ENCODE peak calls at places on chromosomes 5 and 9, in eight cellular contexts. One of them, this sample, is unnamed.

GRCh38 chr5:157956271-157956885 is 97.4 kb upstream of the CLINT1 start:
- DNase-seq in mucosa of descending colon: no peak
- DNase-seq in fibroblast of lung: no peak
- DNase-seq in esophagus squamous epithelium: no peak
- DNase-seq in stomach: no peak
- DNase-seq in fibroblast of the aortic adventitia: no peak
- DNase-seq in K562: no peak
- DNase-seq in heart right ventricle: no peak
- DNase-seq in this sample: peak

GRCh38 chr5:132819468-132819867 is 6.4 kb downstream of the SOWAHA start:
- DNase-seq in heart right ventricle: no peak
- DNase-seq in K562: no peak
- DNase-seq in esophagus squamous epithelium: no peak
- DNase-seq in fibroblast of lung: no peak
- DNase-seq in mucosa of descending colon: peak
- DNase-seq in stomach: peak
- DNase-seq in fibroblast of the aortic adventitia: no peak
- DNase-seq in this sample: no peak

GRCh38 chr5:5078009-5078897 is 61.9 kb upstream of the ADAMTS16 start:
- DNase-seq in heart right ventricle: no peak
- DNase-seq in fibroblast of the aortic adventitia: no peak
- DNase-seq in mucosa of descending colon: no peak
- DNase-seq in fibroblast of lung: no peak
- DNase-seq in esophagus squamous epithelium: no peak
- DNase-seq in stomach: no peak
- DNase-seq in K562: no peak
- DNase-seq in this sample: no peak

GRCh38 chr5:175363300-175363699 is 80.7 kb downstream of the DRD1 start:
- DNase-seq in fibroblast of the aortic adventitia: no peak
- DNase-seq in fibroblast of lung: no peak
- DNase-seq in stomach: no peak
- DNase-seq in esophagus squamous epithelium: no peak
- DNase-seq in K562: no peak
- DNase-seq in heart right ventricle: no peak
- DNase-seq in mucosa of descending colon: no peak
- DNase-seq in this sample: no peak

GRCh38 chr9:134554750-134555655 is 86.6 kb upstream of the COL5A1 start:
- DNase-seq in fibroblast of the aortic adventitia: peak
- DNase-seq in fibroblast of lung: peak
- DNase-seq in heart right ventricle: no peak
- DNase-seq in stomach: no peak
- DNase-seq in mucosa of descending colon: no peak
- DNase-seq in K562: no peak
- DNase-seq in esophagus squamous epithelium: no peak
- DNase-seq in this sample: peak

GRCh38 chr9:105341784-105342183 is 97.3 kb downstream of the SLC44A1 start:
- DNase-seq in stomach: no peak
- DNase-seq in fibroblast of the aortic adventitia: peak
- DNase-seq in esophagus squamous epithelium: no peak
- DNase-seq in K562: no peak
- DNase-seq in heart right ventricle: no peak
- DNase-seq in mucosa of descending colon: no peak
- DNase-seq in fibroblast of lung: peak
- DNase-seq in this sample: peak

GRCh38 chr5:96572864-96573512 is 89.2 kb upstream of the CAST start:
- DNase-seq in heart right ventricle: no peak
- DNase-seq in K562: peak
- DNase-seq in fibroblast of lung: peak
- DNase-seq in mucosa of descending colon: no peak
- DNase-seq in stomach: no peak
- DNase-seq in fibroblast of the aortic adventitia: peak
- DNase-seq in esophagus squamous epithelium: no peak
- DNase-seq in this sample: peak

GRCh38 chr5:109704255-109704952 is 14.7 kb downstream of the MAN2A1 start:
- DNase-seq in stomach: no peak
- DNase-seq in fibroblast of the aortic adventitia: peak
- DNase-seq in mucosa of descending colon: no peak
- DNase-seq in heart right ventricle: no peak
- DNase-seq in esophagus squamous epithelium: no peak
- DNase-seq in K562: no peak
- DNase-seq in fibroblast of lung: peak
- DNase-seq in this sample: no peak

GRCh38 chr5:1919750-1920149 is 37.0 kb upstream of the IRX4 start:
- DNase-seq in mucosa of descending colon: no peak
- DNase-seq in fibroblast of lung: no peak
- DNase-seq in K562: no peak
- DNase-seq in esophagus squamous epithelium: no peak
- DNase-seq in heart right ventricle: no peak
- DNase-seq in stomach: no peak
- DNase-seq in fibroblast of the aortic adventitia: no peak
- DNase-seq in this sample: no peak

GRCh38 chr5:111120911-111121310 is 28.8 kb downstream of the WDR36 start:
- DNase-seq in fibroblast of lung: no peak
- DNase-seq in stomach: no peak
- DNase-seq in esophagus squamous epithelium: no peak
- DNase-seq in fibroblast of the aortic adventitia: no peak
- DNase-seq in heart right ventricle: no peak
- DNase-seq in K562: no peak
- DNase-seq in mucosa of descending colon: no peak
- DNase-seq in this sample: no peak

GRCh38 chr5:142780871-142781270 is 10.7 kb downstream of the ARHGAP26 start:
- DNase-seq in heart right ventricle: peak
- DNase-seq in K562: no peak
- DNase-seq in stomach: no peak
- DNase-seq in mucosa of descending colon: no peak
- DNase-seq in esophagus squamous epithelium: no peak
- DNase-seq in fibroblast of lung: no peak
- DNase-seq in fibroblast of the aortic adventitia: no peak
- DNase-seq in this sample: no peak

GRCh38 chr5:142782976-142783539 is 12.9 kb downstream of the ARHGAP26 start:
- DNase-seq in heart right ventricle: peak
- DNase-seq in stomach: no peak
- DNase-seq in esophagus squamous epithelium: no peak
- DNase-seq in fibroblast of the aortic adventitia: no peak
- DNase-seq in fibroblast of lung: no peak
- DNase-seq in K562: no peak
- DNase-seq in mucosa of descending colon: no peak
- DNase-seq in this sample: peak

GRCh38 chr5:142785211-142785610 is 15.0 kb downstream of the ARHGAP26 start:
- DNase-seq in heart right ventricle: no peak
- DNase-seq in fibroblast of the aortic adventitia: no peak
- DNase-seq in K562: no peak
- DNase-seq in stomach: no peak
- DNase-seq in esophagus squamous epithelium: no peak
- DNase-seq in fibroblast of lung: peak
- DNase-seq in mucosa of descending colon: no peak
- DNase-seq in this sample: no peak

GRCh38 chr5:142784405-142784955 is 14.3 kb downstream of the ARHGAP26 start:
- DNase-seq in K562: no peak
- DNase-seq in esophagus squamous epithelium: no peak
- DNase-seq in fibroblast of the aortic adventitia: no peak
- DNase-seq in stomach: no peak
- DNase-seq in heart right ventricle: no peak
- DNase-seq in mucosa of descending colon: no peak
- DNase-seq in fibroblast of lung: no peak
- DNase-seq in this sample: no peak

DNA sequence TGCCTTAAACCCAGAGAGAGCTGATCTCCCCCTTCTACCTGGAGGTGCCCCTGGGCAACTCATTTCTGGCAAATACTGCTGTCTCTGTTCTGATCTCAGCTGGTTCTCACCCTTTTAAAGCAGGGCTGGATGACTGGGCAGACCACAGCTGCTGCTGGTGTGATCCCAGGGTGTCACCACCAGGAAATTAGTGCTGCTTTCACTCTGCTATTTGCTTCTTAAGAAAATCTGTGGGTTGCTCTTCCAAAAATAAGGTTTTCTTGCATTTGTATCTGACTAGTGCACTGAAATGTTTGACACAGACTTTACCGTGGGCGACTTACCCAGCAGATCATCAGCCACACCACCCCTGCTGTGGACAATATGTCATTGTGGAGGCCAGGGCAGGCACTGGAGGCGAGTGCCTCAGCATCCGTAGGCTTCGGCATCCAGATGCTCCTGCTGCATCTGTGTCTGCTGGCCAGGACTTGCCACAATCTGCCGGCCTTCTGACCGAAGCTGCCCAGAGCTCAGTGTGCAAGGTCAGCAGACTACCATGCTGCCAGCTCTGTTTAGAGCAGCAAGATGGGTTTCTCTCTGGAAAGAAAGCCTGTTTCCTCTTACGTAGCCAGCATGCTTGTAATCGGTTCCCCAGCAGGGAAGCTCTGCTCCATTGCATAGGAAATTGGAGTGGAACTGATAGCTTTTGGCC is 13.6 kb downstream of the ARHGAP26 start:
- DNase-seq in fibroblast of lung: peak
- DNase-seq in K562: no peak
- DNase-seq in mucosa of descending colon: no peak
- DNase-seq in heart right ventricle: peak
- DNase-seq in fibroblast of the aortic adventitia: peak
- DNase-seq in esophagus squamous epithelium: no peak
- DNase-seq in stomach: no peak
- DNase-seq in this sample: no peak
- TF ChIP-seq CTCF in fibroblast of lung: no peak
- TF ChIP-seq CTCF in K562: no peak
- TF ChIP-seq CTCF in mucosa of descending colon: no peak
- TF ChIP-seq CTCF in heart right ventricle: no peak
- TF ChIP-seq CTCF in fibroblast of the aortic adventitia: peak
- TF ChIP-seq CTCF in esophagus squamous epithelium: no peak
- TF ChIP-seq CTCF in stomach: no peak
- TF ChIP-seq CTCF in this sample: no peak

GRCh38 chr9:137588891-137589290 is 1.4 kb downstream of the ZMYND19 start:
- DNase-seq in fibroblast of lung: no peak
- DNase-seq in esophagus squamous epithelium: no peak
- DNase-seq in heart right ventricle: no peak
- DNase-seq in fibroblast of the aortic adventitia: no peak
- DNase-seq in stomach: no peak
- DNase-seq in mucosa of descending colon: no peak
- DNase-seq in K562: no peak
- DNase-seq in this sample: no peak

GRCh38 chr9:137589441-137590122 is 730 bp downstream of the ZMYND19 start:
- DNase-seq in K562: no peak
- DNase-seq in fibroblast of lung: peak
- DNase-seq in fibroblast of the aortic adventitia: no peak
- DNase-seq in esophagus squamous epithelium: no peak
- DNase-seq in stomach: no peak
- DNase-seq in heart right ventricle: no peak
- DNase-seq in mucosa of descending colon: no peak
- DNase-seq in this sample: peak

GRCh38 chr9:137590469-137591383 is at the start of gene ZMYND19:
- DNase-seq in fibroblast of lung: peak
- DNase-seq in fibroblast of the aortic adventitia: peak
- DNase-seq in mucosa of descending colon: peak
- DNase-seq in esophagus squamous epithelium: peak
- DNase-seq in heart right ventricle: peak
- DNase-seq in K562: peak
- DNase-seq in stomach: peak
- DNase-seq in this sample: peak

GRCh38 chr9:137588311-137588710 is 2.0 kb downstream of the ZMYND19 start:
- DNase-seq in fibroblast of lung: no peak
- DNase-seq in esophagus squamous epithelium: no peak
- DNase-seq in fibroblast of the aortic adventitia: no peak
- DNase-seq in stomach: no peak
- DNase-seq in mucosa of descending colon: no peak
- DNase-seq in heart right ventricle: no peak
- DNase-seq in K562: no peak
- DNase-seq in this sample: no peak

DNA sequence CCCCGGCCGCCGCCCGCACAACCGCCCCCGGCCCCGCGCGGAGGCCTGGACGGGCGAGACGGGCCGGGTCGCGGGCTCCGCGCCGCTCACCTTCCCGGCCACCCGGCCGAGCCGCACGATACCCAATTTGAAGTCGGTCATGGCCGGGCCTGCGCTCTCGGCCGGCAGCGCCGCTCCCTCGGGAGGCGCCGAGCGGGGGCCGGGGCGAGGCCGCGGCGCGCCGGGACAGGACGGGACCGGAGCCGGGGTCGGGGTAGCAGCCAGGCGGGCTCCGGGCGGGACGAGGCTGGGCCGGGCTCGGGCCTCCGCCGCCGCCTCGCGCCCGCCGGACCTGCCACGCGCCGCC is 216 bp downstream of the ZMYND19 start:
- DNase-seq in mucosa of descending colon: no peak
- DNase-seq in fibroblast of the aortic adventitia: no peak
- DNase-seq in K562: no peak
- DNase-seq in stomach: no peak
- DNase-seq in fibroblast of lung: no peak
- DNase-seq in heart right ventricle: no peak
- DNase-seq in esophagus squamous epithelium: no peak
- DNase-seq in this sample: no peak
- H3K4me3 ChIP-seq in mucosa of descending colon: peak
- H3K4me3 ChIP-seq in fibroblast of the aortic adventitia: peak
- H3K4me3 ChIP-seq in K562: peak
- H3K4me3 ChIP-seq in stomach: peak
- H3K4me3 ChIP-seq in fibroblast of lung: peak
- H3K4me3 ChIP-seq in heart right ventricle: peak
- H3K4me3 ChIP-seq in esophagus squamous epithelium: peak
- H3K4me3 ChIP-seq in this sample: peak

GRCh38 chr9:23934291-23934690 is 108.3 kb upstream of the ELAVL2 start:
- DNase-seq in heart right ventricle: no peak
- DNase-seq in stomach: no peak
- DNase-seq in fibroblast of lung: no peak
- DNase-seq in esophagus squamous epithelium: no peak
- DNase-seq in fibroblast of the aortic adventitia: no peak
- DNase-seq in mucosa of descending colon: no peak
- DNase-seq in K562: no peak
- DNase-seq in this sample: no peak
- TF ChIP-seq CTCF in heart right ventricle: no peak
- TF ChIP-seq CTCF in stomach: no peak
- TF ChIP-seq CTCF in fibroblast of lung: no peak
- TF ChIP-seq CTCF in esophagus squamous epithelium: no peak
- TF ChIP-seq CTCF in fibroblast of the aortic adventitia: no peak
- TF ChIP-seq CTCF in mucosa of descending colon: no peak
- TF ChIP-seq CTCF in K562: no peak
- TF ChIP-seq CTCF in this sample: no peak

GRCh38 chr9:21331676-21332402 is 3.4 kb downstream of the KLHL9 start:
- DNase-seq in fibroblast of the aortic adventitia: peak
- DNase-seq in heart right ventricle: no peak
- DNase-seq in stomach: no peak
- DNase-seq in fibroblast of lung: peak
- DNase-seq in mucosa of descending colon: no peak
- DNase-seq in K562: no peak
- DNase-seq in esophagus squamous epithelium: no peak
- DNase-seq in this sample: no peak
- H3K4me3 ChIP-seq in fibroblast of the aortic adventitia: peak
- H3K4me3 ChIP-seq in heart right ventricle: no peak
- H3K4me3 ChIP-seq in stomach: no peak
- H3K4me3 ChIP-seq in fibroblast of lung: no peak
- H3K4me3 ChIP-seq in mucosa of descending colon: no peak
- H3K4me3 ChIP-seq in K562: no peak
- H3K4me3 ChIP-seq in esophagus squamous epithelium: no peak
- H3K4me3 ChIP-seq in this sample: peak

DNA sequence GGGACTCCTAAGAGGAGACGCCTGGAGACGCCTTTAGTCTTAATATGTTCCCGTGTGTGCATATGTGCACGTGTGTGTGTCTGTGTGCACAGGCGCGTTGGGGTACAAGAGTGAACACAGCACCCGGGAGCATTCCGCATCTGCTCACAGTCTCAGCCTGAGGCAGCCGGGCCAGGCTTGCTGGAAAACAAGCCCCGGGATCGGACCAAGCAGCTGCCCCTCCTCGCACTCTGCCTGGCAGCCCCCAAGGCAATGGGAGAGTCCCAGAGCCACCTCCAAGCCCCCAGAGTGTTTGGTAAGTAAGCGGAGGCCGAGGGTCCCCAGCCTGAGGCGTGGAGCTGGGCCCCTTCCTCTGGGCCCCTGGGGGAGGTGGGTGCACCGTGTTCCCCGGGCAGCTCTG is 27.3 kb upstream of the UBAC1 start:
- DNase-seq in mucosa of descending colon: no peak
- DNase-seq in stomach: no peak
- DNase-seq in K562: no peak
- DNase-seq in esophagus squamous epithelium: no peak
- DNase-seq in heart right ventricle: no peak
- DNase-seq in fibroblast of the aortic adventitia: no peak
- DNase-seq in fibroblast of lung: no peak
- DNase-seq in this sample: no peak
- TF ChIP-seq CTCF in mucosa of descending colon: no peak
- TF ChIP-seq CTCF in stomach: no peak
- TF ChIP-seq CTCF in K562: no peak
- TF ChIP-seq CTCF in esophagus squamous epithelium: no peak
- TF ChIP-seq CTCF in heart right ventricle: no peak
- TF ChIP-seq CTCF in fibroblast of the aortic adventitia: no peak
- TF ChIP-seq CTCF in fibroblast of lung: no peak
- TF ChIP-seq CTCF in this sample: no peak

This sample was measured in fibroblast of villous mesenchyme.